ENCODE peak calls at places on chromosomes 13 and 19, in five cellular contexts. One of them, this sample, is unnamed.

GRCh38 chr13:101429733-101430132 is 13.4 kb upstream of the NALCN start:
- DNase-seq in GM06990: no peak
- DNase-seq in fibroblast of the aortic adventitia: no peak
- DNase-seq in astrocyte of the cerebellum: no peak
- DNase-seq in dorsolateral prefrontal cortex: no peak
- DNase-seq in this sample: no peak

GRCh38 chr19:1270168-1270853 is 1.2 kb downstream of the CIRBP start:
- DNase-seq in fibroblast of the aortic adventitia: no peak
- DNase-seq in GM06990: no peak
- DNase-seq in dorsolateral prefrontal cortex: no peak
- DNase-seq in astrocyte of the cerebellum: no peak
- DNase-seq in this sample: no peak

GRCh38 chr19:6362351-6362801 is 1.0 kb downstream of the CLPP start:
- DNase-seq in astrocyte of the cerebellum: no peak
- DNase-seq in GM06990: peak
- DNase-seq in dorsolateral prefrontal cortex: no peak
- DNase-seq in fibroblast of the aortic adventitia: no peak
- DNase-seq in this sample: no peak

GRCh38 chr13:30607908-30608307 is 9.8 kb upstream of the USPL1 start:
- DNase-seq in dorsolateral prefrontal cortex: no peak
- DNase-seq in fibroblast of the aortic adventitia: no peak
- DNase-seq in GM06990: peak
- DNase-seq in astrocyte of the cerebellum: no peak
- DNase-seq in this sample: no peak

GRCh38 chr13:112710855-112711527 is 21.2 kb downstream of the ATP11A start:
- DNase-seq in fibroblast of the aortic adventitia: no peak
- DNase-seq in dorsolateral prefrontal cortex: no peak
- DNase-seq in astrocyte of the cerebellum: no peak
- DNase-seq in GM06990: no peak
- DNase-seq in this sample: no peak

GRCh38 chr19:16268676-16269319 is 55.8 kb upstream of the KLF2 start:
- DNase-seq in GM06990: no peak
- DNase-seq in dorsolateral prefrontal cortex: no peak
- DNase-seq in fibroblast of the aortic adventitia: no peak
- DNase-seq in astrocyte of the cerebellum: no peak
- DNase-seq in this sample: no peak

GRCh38 chr13:43804461-43805070 is 17.8 kb upstream of the ENOX1 start:
- DNase-seq in dorsolateral prefrontal cortex: no peak
- DNase-seq in fibroblast of the aortic adventitia: peak
- DNase-seq in astrocyte of the cerebellum: peak
- DNase-seq in GM06990: peak
- DNase-seq in this sample: no peak

GRCh38 chr13:39565036-39565949 is 37.7 kb downstream of the LHFPL6 start:
- DNase-seq in dorsolateral prefrontal cortex: no peak
- DNase-seq in fibroblast of the aortic adventitia: peak
- DNase-seq in astrocyte of the cerebellum: peak
- DNase-seq in GM06990: no peak
- DNase-seq in this sample: peak

GRCh38 chr13:33158271-33158670 is 127.3 kb downstream of the STARD13 start:
- DNase-seq in astrocyte of the cerebellum: no peak
- DNase-seq in fibroblast of the aortic adventitia: no peak
- DNase-seq in dorsolateral prefrontal cortex: no peak
- DNase-seq in GM06990: no peak
- DNase-seq in this sample: no peak

GRCh38 chr13:73171926-73172325 is 113.1 kb downstream of the KLF5 start:
- DNase-seq in dorsolateral prefrontal cortex: no peak
- DNase-seq in GM06990: no peak
- DNase-seq in astrocyte of the cerebellum: no peak
- DNase-seq in fibroblast of the aortic adventitia: peak
- DNase-seq in this sample: no peak

GRCh38 chr13:79451500-79451962 is 29.4 kb upstream of the NDFIP2 start:
- DNase-seq in GM06990: peak
- DNase-seq in dorsolateral prefrontal cortex: no peak
- DNase-seq in fibroblast of the aortic adventitia: peak
- DNase-seq in astrocyte of the cerebellum: peak
- DNase-seq in this sample: peak

GRCh38 chr13:37716796-37717195 is 118.2 kb upstream of the POSTN start:
- DNase-seq in GM06990: no peak
- DNase-seq in astrocyte of the cerebellum: no peak
- DNase-seq in fibroblast of the aortic adventitia: no peak
- DNase-seq in dorsolateral prefrontal cortex: no peak
- DNase-seq in this sample: no peak

GRCh38 chr19:16825312-16826168 is 3.7 kb upstream of the SIN3B start:
- DNase-seq in astrocyte of the cerebellum: peak
- DNase-seq in GM06990: no peak
- DNase-seq in dorsolateral prefrontal cortex: peak
- DNase-seq in fibroblast of the aortic adventitia: peak
- DNase-seq in this sample: peak

GRCh38 chr19:57512845-57513244 is 13.1 kb downstream of the ZNF773 start:
- DNase-seq in dorsolateral prefrontal cortex: no peak
- DNase-seq in fibroblast of the aortic adventitia: peak
- DNase-seq in GM06990: no peak
- DNase-seq in astrocyte of the cerebellum: peak
- DNase-seq in this sample: no peak

GRCh38 chr19:1271528-1272422 is 2.6 kb downstream of the CIRBP start:
- DNase-seq in GM06990: no peak
- DNase-seq in astrocyte of the cerebellum: no peak
- DNase-seq in fibroblast of the aortic adventitia: no peak
- DNase-seq in dorsolateral prefrontal cortex: no peak
- DNase-seq in this sample: no peak

GRCh38 chr13:46751811-46752635 is 44.9 kb downstream of the ESD start:
- DNase-seq in astrocyte of the cerebellum: peak
- DNase-seq in GM06990: peak
- DNase-seq in dorsolateral prefrontal cortex: peak
- DNase-seq in fibroblast of the aortic adventitia: peak
- DNase-seq in this sample: no peak

GRCh38 chr13:20231839-20232555 is at the start of gene GJB6:
- DNase-seq in GM06990: no peak
- DNase-seq in fibroblast of the aortic adventitia: no peak
- DNase-seq in astrocyte of the cerebellum: no peak
- DNase-seq in dorsolateral prefrontal cortex: no peak
- DNase-seq in this sample: no peak

GRCh38 chr13:73275163-73275562 is 216.4 kb downstream of the KLF5 start:
- DNase-seq in GM06990: no peak
- DNase-seq in dorsolateral prefrontal cortex: no peak
- DNase-seq in astrocyte of the cerebellum: no peak
- DNase-seq in fibroblast of the aortic adventitia: no peak
- DNase-seq in this sample: no peak

GRCh38 chr19:36054733-36055686 is at the start of gene WDR62:
- DNase-seq in fibroblast of the aortic adventitia: no peak
- DNase-seq in GM06990: peak
- DNase-seq in astrocyte of the cerebellum: no peak
- DNase-seq in dorsolateral prefrontal cortex: peak
- DNase-seq in this sample: no peak

GRCh38 chr13:99132295-99132835 is 68.3 kb upstream of the UBAC2 start:
- DNase-seq in astrocyte of the cerebellum: no peak
- DNase-seq in GM06990: no peak
- DNase-seq in dorsolateral prefrontal cortex: no peak
- DNase-seq in fibroblast of the aortic adventitia: no peak
- DNase-seq in this sample: no peak

GRCh38 chr19:2253106-2254051 is 2.8 kb downstream of the JSRP1 start:
- DNase-seq in fibroblast of the aortic adventitia: no peak
- DNase-seq in astrocyte of the cerebellum: no peak
- DNase-seq in GM06990: no peak
- DNase-seq in dorsolateral prefrontal cortex: no peak
- DNase-seq in this sample: no peak

GRCh38 chr19:34932494-34932893 is 5.8 kb downstream of the ZNF30 start:
- DNase-seq in astrocyte of the cerebellum: no peak
- DNase-seq in GM06990: no peak
- DNase-seq in fibroblast of the aortic adventitia: no peak
- DNase-seq in dorsolateral prefrontal cortex: no peak
- DNase-seq in this sample: no peak

GRCh38 chr13:112245959-112246358 is 130.2 kb upstream of the SPACA7 start:
- DNase-seq in fibroblast of the aortic adventitia: no peak
- DNase-seq in GM06990: no peak
- DNase-seq in astrocyte of the cerebellum: no peak
- DNase-seq in dorsolateral prefrontal cortex: no peak
- DNase-seq in this sample: no peak

GRCh38 chr13:18944501-18945068 is 237.0 kb downstream of the TUBA3C start:
- DNase-seq in dorsolateral prefrontal cortex: no peak
- DNase-seq in GM06990: no peak
- DNase-seq in astrocyte of the cerebellum: no peak
- DNase-seq in fibroblast of the aortic adventitia: no peak
- DNase-seq in this sample: no peak

GRCh38 chr13:73754727-73755292 is 379.4 kb downstream of the KLF12 start:
- DNase-seq in fibroblast of the aortic adventitia: peak
- DNase-seq in astrocyte of the cerebellum: peak
- DNase-seq in GM06990: no peak
- DNase-seq in dorsolateral prefrontal cortex: peak
- DNase-seq in this sample: peak

GRCh38 chr13:42720116-42720857 is 61.1 kb upstream of the FAM216B start:
- DNase-seq in dorsolateral prefrontal cortex: no peak
- DNase-seq in fibroblast of the aortic adventitia: peak
- DNase-seq in GM06990: no peak
- DNase-seq in astrocyte of the cerebellum: peak
- DNase-seq in this sample: peak

GRCh38 chr13:59479629-59480028 is 684.1 kb downstream of the DIAPH3 start:
- DNase-seq in fibroblast of the aortic adventitia: no peak
- DNase-seq in GM06990: no peak
- DNase-seq in dorsolateral prefrontal cortex: no peak
- DNase-seq in astrocyte of the cerebellum: no peak
- DNase-seq in this sample: no peak

GRCh38 chr13:37597477-37597876 is 1.1 kb downstream of the POSTN start:
- DNase-seq in fibroblast of the aortic adventitia: no peak
- DNase-seq in astrocyte of the cerebellum: no peak
- DNase-seq in dorsolateral prefrontal cortex: no peak
- DNase-seq in GM06990: no peak
- DNase-seq in this sample: no peak

GRCh38 chr19:33216198-33216830 is 9.3 kb downstream of the SLC7A10 start:
- DNase-seq in dorsolateral prefrontal cortex: no peak
- DNase-seq in GM06990: no peak
- DNase-seq in fibroblast of the aortic adventitia: no peak
- DNase-seq in astrocyte of the cerebellum: no peak
- DNase-seq in this sample: no peak

GRCh38 chr13:111080642-111081041 is 34.5 kb upstream of the ARHGEF7 start:
- DNase-seq in GM06990: no peak
- DNase-seq in fibroblast of the aortic adventitia: no peak
- DNase-seq in dorsolateral prefrontal cortex: no peak
- DNase-seq in astrocyte of the cerebellum: no peak
- DNase-seq in this sample: no peak

GRCh38 chr13:111082240-111082639 is 32.9 kb upstream of the ARHGEF7 start:
- DNase-seq in astrocyte of the cerebellum: no peak
- DNase-seq in dorsolateral prefrontal cortex: no peak
- DNase-seq in fibroblast of the aortic adventitia: no peak
- DNase-seq in GM06990: no peak
- DNase-seq in this sample: no peak

GRCh38 chr13:111074826-111075225 is 40.3 kb upstream of the ARHGEF7 start:
- DNase-seq in fibroblast of the aortic adventitia: peak
- DNase-seq in dorsolateral prefrontal cortex: no peak
- DNase-seq in astrocyte of the cerebellum: no peak
- DNase-seq in GM06990: no peak
- DNase-seq in this sample: no peak

GRCh38 chr13:111079375-111079774 is 35.7 kb upstream of the ARHGEF7 start:
- DNase-seq in fibroblast of the aortic adventitia: no peak
- DNase-seq in dorsolateral prefrontal cortex: no peak
- DNase-seq in astrocyte of the cerebellum: no peak
- DNase-seq in GM06990: no peak
- DNase-seq in this sample: no peak

GRCh38 chr13:111076156-111077013 is 38.7 kb upstream of the ARHGEF7 start:
- DNase-seq in dorsolateral prefrontal cortex: no peak
- DNase-seq in astrocyte of the cerebellum: no peak
- DNase-seq in GM06990: no peak
- DNase-seq in fibroblast of the aortic adventitia: no peak
- DNase-seq in this sample: no peak
- TF ChIP-seq CTCF in dorsolateral prefrontal cortex: no peak
- TF ChIP-seq CTCF in astrocyte of the cerebellum: no peak
- TF ChIP-seq CTCF in GM06990: no peak
- TF ChIP-seq CTCF in fibroblast of the aortic adventitia: peak
- TF ChIP-seq CTCF in this sample: no peak

GRCh38 chr19:45068041-45068440 is 8.2 kb downstream of the ZNF296 start:
- DNase-seq in astrocyte of the cerebellum: no peak
- DNase-seq in dorsolateral prefrontal cortex: no peak
- DNase-seq in fibroblast of the aortic adventitia: no peak
- DNase-seq in GM06990: no peak
- DNase-seq in this sample: no peak

GRCh38 chr19:45066921-45067661 is 9.2 kb downstream of the ZNF296 start:
- DNase-seq in astrocyte of the cerebellum: no peak
- DNase-seq in fibroblast of the aortic adventitia: no peak
- DNase-seq in GM06990: no peak
- DNase-seq in dorsolateral prefrontal cortex: no peak
- DNase-seq in this sample: no peak

GRCh38 chr19:45070214-45070613 is 6.1 kb downstream of the ZNF296 start:
- DNase-seq in GM06990: no peak
- DNase-seq in astrocyte of the cerebellum: no peak
- DNase-seq in dorsolateral prefrontal cortex: no peak
- DNase-seq in fibroblast of the aortic adventitia: no peak
- DNase-seq in this sample: no peak

GRCh38 chr19:45070861-45071544 is 5.3 kb downstream of the ZNF296 start:
- DNase-seq in GM06990: no peak
- DNase-seq in astrocyte of the cerebellum: no peak
- DNase-seq in fibroblast of the aortic adventitia: no peak
- DNase-seq in dorsolateral prefrontal cortex: no peak
- DNase-seq in this sample: no peak

GRCh38 chr19:45069056-45069455 is 7.2 kb downstream of the ZNF296 start:
- DNase-seq in dorsolateral prefrontal cortex: no peak
- DNase-seq in astrocyte of the cerebellum: no peak
- DNase-seq in fibroblast of the aortic adventitia: peak
- DNase-seq in GM06990: no peak
- DNase-seq in this sample: no peak
- TF ChIP-seq CTCF in dorsolateral prefrontal cortex: no peak
- TF ChIP-seq CTCF in astrocyte of the cerebellum: no peak
- TF ChIP-seq CTCF in fibroblast of the aortic adventitia: no peak
- TF ChIP-seq CTCF in GM06990: no peak
- TF ChIP-seq CTCF in this sample: no peak

GRCh38 chr13:104854007-104854406 is 1681.5 kb downstream of the EFNB2 start:
- DNase-seq in astrocyte of the cerebellum: no peak
- DNase-seq in dorsolateral prefrontal cortex: no peak
- DNase-seq in fibroblast of the aortic adventitia: no peak
- DNase-seq in GM06990: no peak
- DNase-seq in this sample: no peak

GRCh38 chr13:104854698-104855097 is 1680.8 kb downstream of the EFNB2 start:
- DNase-seq in dorsolateral prefrontal cortex: no peak
- DNase-seq in astrocyte of the cerebellum: no peak
- DNase-seq in GM06990: no peak
- DNase-seq in fibroblast of the aortic adventitia: no peak
- DNase-seq in this sample: no peak

DNA sequence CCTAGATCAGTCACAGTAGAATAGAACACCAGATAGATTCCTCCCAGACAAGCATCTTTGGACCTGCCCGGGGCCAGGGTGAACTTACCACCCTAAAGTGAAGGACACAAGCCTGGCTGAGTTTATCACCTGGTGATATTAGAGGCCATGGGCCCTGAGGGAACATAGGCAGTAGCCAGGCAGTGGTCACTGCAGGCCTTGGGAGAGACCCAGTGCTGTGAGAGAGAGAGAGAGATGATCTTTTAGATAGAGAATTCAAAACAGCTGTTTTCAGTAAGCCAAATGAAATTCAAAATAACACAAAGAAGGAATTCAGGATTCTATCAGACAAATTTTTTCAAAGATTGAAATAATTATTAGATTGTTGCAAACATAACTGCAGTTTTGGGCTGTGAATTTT is 1679.9 kb downstream of the EFNB2 start:
- DNase-seq in fibroblast of the aortic adventitia: no peak
- DNase-seq in GM06990: no peak
- DNase-seq in astrocyte of the cerebellum: no peak
- DNase-seq in dorsolateral prefrontal cortex: no peak
- DNase-seq in this sample: no peak
- TF ChIP-seq CTCF in fibroblast of the aortic adventitia: no peak
- TF ChIP-seq CTCF in GM06990: no peak
- TF ChIP-seq CTCF in astrocyte of the cerebellum: no peak
- TF ChIP-seq CTCF in dorsolateral prefrontal cortex: no peak
- TF ChIP-seq CTCF in this sample: no peak

GRCh38 chr19:56222901-56223300 is 20.8 kb downstream of the ZSCAN5C start:
- DNase-seq in dorsolateral prefrontal cortex: no peak
- DNase-seq in GM06990: no peak
- DNase-seq in fibroblast of the aortic adventitia: no peak
- DNase-seq in astrocyte of the cerebellum: no peak
- DNase-seq in this sample: no peak
- TF ChIP-seq CTCF in dorsolateral prefrontal cortex: no peak
- TF ChIP-seq CTCF in GM06990: no peak
- TF ChIP-seq CTCF in fibroblast of the aortic adventitia: no peak
- TF ChIP-seq CTCF in astrocyte of the cerebellum: no peak
- TF ChIP-seq CTCF in this sample: no peak